ENCODE peak calls at places on chromosomes 13 and 19, in seven cellular contexts. One of them, this sample, is unnamed.

GRCh38 chr19:16588089-16588823 is 16.0 kb upstream of the SLC35E1 start:
- DNase-seq in cardiac muscle cell: peak
- DNase-seq in fibroblast of villous mesenchyme: peak
- DNase-seq in choroid plexus epithelial cell: no peak
- DNase-seq in psoas muscle: no peak
- DNase-seq in PC-3: no peak
- DNase-seq in SK-N-SH: peak
- DNase-seq in this sample: peak

GRCh38 chr13:31046711-31047279 is 114.3 kb downstream of the TEX26 start:
- DNase-seq in PC-3: no peak
- DNase-seq in fibroblast of villous mesenchyme: peak
- DNase-seq in SK-N-SH: peak
- DNase-seq in choroid plexus epithelial cell: peak
- DNase-seq in psoas muscle: peak
- DNase-seq in cardiac muscle cell: peak
- DNase-seq in this sample: peak

GRCh38 chr13:35162420-35162819 is 220.3 kb downstream of the NBEA start:
- DNase-seq in SK-N-SH: no peak
- DNase-seq in fibroblast of villous mesenchyme: no peak
- DNase-seq in psoas muscle: no peak
- DNase-seq in choroid plexus epithelial cell: no peak
- DNase-seq in cardiac muscle cell: no peak
- DNase-seq in PC-3: no peak
- DNase-seq in this sample: no peak

GRCh38 chr19:46990998-46991676 is 28.5 kb upstream of the NPAS1 start:
- DNase-seq in psoas muscle: peak
- DNase-seq in choroid plexus epithelial cell: peak
- DNase-seq in fibroblast of villous mesenchyme: peak
- DNase-seq in SK-N-SH: peak
- DNase-seq in PC-3: peak
- DNase-seq in cardiac muscle cell: peak
- DNase-seq in this sample: peak

GRCh38 chr19:8335343-8336071 is 7.6 kb downstream of the KANK3 start:
- DNase-seq in PC-3: no peak
- DNase-seq in psoas muscle: no peak
- DNase-seq in fibroblast of villous mesenchyme: no peak
- DNase-seq in cardiac muscle cell: peak
- DNase-seq in choroid plexus epithelial cell: no peak
- DNase-seq in SK-N-SH: peak
- DNase-seq in this sample: no peak

GRCh38 chr13:52879950-52880650 is 31.7 kb upstream of the PCDH8 start:
- DNase-seq in psoas muscle: no peak
- DNase-seq in choroid plexus epithelial cell: no peak
- DNase-seq in fibroblast of villous mesenchyme: no peak
- DNase-seq in cardiac muscle cell: no peak
- DNase-seq in SK-N-SH: no peak
- DNase-seq in PC-3: no peak
- DNase-seq in this sample: no peak

GRCh38 chr19:29947871-29948270 is 5.8 kb downstream of the URI1 start:
- DNase-seq in choroid plexus epithelial cell: no peak
- DNase-seq in PC-3: no peak
- DNase-seq in SK-N-SH: no peak
- DNase-seq in psoas muscle: no peak
- DNase-seq in fibroblast of villous mesenchyme: no peak
- DNase-seq in cardiac muscle cell: no peak
- DNase-seq in this sample: no peak

GRCh38 chr13:20197361-20197834 is 4.7 kb upstream of the GJB2 start:
- DNase-seq in fibroblast of villous mesenchyme: peak
- DNase-seq in choroid plexus epithelial cell: peak
- DNase-seq in SK-N-SH: peak
- DNase-seq in psoas muscle: no peak
- DNase-seq in PC-3: peak
- DNase-seq in cardiac muscle cell: peak
- DNase-seq in this sample: peak

GRCh38 chr19:43524922-43525835 is 1.8 kb downstream of the ETHE1 start:
- DNase-seq in SK-N-SH: no peak
- DNase-seq in cardiac muscle cell: peak
- DNase-seq in PC-3: peak
- DNase-seq in fibroblast of villous mesenchyme: peak
- DNase-seq in choroid plexus epithelial cell: peak
- DNase-seq in psoas muscle: peak
- DNase-seq in this sample: peak

GRCh38 chr13:106161186-106161585 is 374.3 kb downstream of the EFNB2 start:
- DNase-seq in cardiac muscle cell: no peak
- DNase-seq in PC-3: no peak
- DNase-seq in fibroblast of villous mesenchyme: no peak
- DNase-seq in choroid plexus epithelial cell: peak
- DNase-seq in psoas muscle: no peak
- DNase-seq in SK-N-SH: no peak
- DNase-seq in this sample: peak

GRCh38 chr19:18300930-18301717 is 19.7 kb upstream of the JUND start:
- DNase-seq in PC-3: peak
- DNase-seq in psoas muscle: peak
- DNase-seq in choroid plexus epithelial cell: peak
- DNase-seq in fibroblast of villous mesenchyme: peak
- DNase-seq in cardiac muscle cell: peak
- DNase-seq in SK-N-SH: no peak
- DNase-seq in this sample: peak

GRCh38 chr13:85368686-85369085 is 430.5 kb downstream of the SLITRK6 start:
- DNase-seq in psoas muscle: no peak
- DNase-seq in cardiac muscle cell: no peak
- DNase-seq in fibroblast of villous mesenchyme: no peak
- DNase-seq in choroid plexus epithelial cell: no peak
- DNase-seq in PC-3: no peak
- DNase-seq in SK-N-SH: no peak
- DNase-seq in this sample: no peak

GRCh38 chr19:5877427-5877826 is 7.1 kb upstream of the FUT5 start:
- DNase-seq in SK-N-SH: no peak
- DNase-seq in psoas muscle: no peak
- DNase-seq in PC-3: no peak
- DNase-seq in cardiac muscle cell: no peak
- DNase-seq in choroid plexus epithelial cell: no peak
- DNase-seq in fibroblast of villous mesenchyme: no peak
- DNase-seq in this sample: no peak

GRCh38 chr13:20127563-20128458 is 33.0 kb downstream of the GJA3 start:
- DNase-seq in cardiac muscle cell: peak
- DNase-seq in PC-3: peak
- DNase-seq in choroid plexus epithelial cell: peak
- DNase-seq in psoas muscle: peak
- DNase-seq in SK-N-SH: peak
- DNase-seq in fibroblast of villous mesenchyme: peak
- DNase-seq in this sample: peak

GRCh38 chr19:31821346-31821745 is 472.1 kb upstream of the TSHZ3 start:
- DNase-seq in cardiac muscle cell: no peak
- DNase-seq in PC-3: no peak
- DNase-seq in fibroblast of villous mesenchyme: no peak
- DNase-seq in choroid plexus epithelial cell: no peak
- DNase-seq in psoas muscle: no peak
- DNase-seq in SK-N-SH: no peak
- DNase-seq in this sample: no peak

DNA sequence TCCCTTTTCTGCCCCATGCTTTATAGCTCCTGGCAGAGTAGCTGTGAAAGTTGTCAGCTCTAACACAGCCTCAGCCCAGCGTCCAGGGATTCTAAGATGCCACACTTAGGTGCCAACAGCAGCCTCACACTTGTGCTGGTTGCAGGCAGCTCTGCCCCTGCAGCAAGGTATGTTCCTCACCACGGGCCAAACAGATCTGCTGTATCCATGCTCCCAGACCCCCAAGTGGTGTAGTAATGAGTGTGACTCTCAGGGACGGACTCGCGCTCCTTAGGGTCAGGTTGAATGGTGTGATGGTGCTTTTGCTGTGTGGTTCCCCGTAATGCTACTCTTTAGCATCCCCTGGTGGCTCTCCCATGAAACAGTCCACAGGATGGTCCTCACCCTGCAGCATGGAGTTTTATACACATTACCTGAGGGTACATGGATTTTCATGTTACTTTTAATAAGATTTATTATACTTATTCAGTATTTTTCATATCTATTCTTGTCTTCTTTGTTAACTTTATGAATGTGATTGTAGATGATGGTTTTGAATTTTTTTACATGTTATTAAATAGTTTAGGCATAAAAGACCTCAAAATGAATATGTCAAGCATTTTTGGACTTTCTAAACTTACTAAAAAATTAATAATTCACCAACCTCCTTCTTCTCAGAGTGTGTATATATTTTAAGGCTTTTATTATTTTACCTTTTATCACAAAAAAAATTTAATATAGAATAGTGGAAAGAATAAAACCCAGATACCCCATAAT is 232.5 kb downstream of the SLC7A1 start:
- DNase-seq in psoas muscle: no peak
- DNase-seq in SK-N-SH: peak
- DNase-seq in fibroblast of villous mesenchyme: peak
- DNase-seq in choroid plexus epithelial cell: peak
- DNase-seq in PC-3: peak
- DNase-seq in cardiac muscle cell: peak
- DNase-seq in this sample: peak
- H3K4me3 ChIP-seq in psoas muscle: no peak
- H3K4me3 ChIP-seq in SK-N-SH: peak
- H3K4me3 ChIP-seq in fibroblast of villous mesenchyme: no peak
- H3K4me3 ChIP-seq in choroid plexus epithelial cell: no peak
- H3K4me3 ChIP-seq in PC-3: no peak
- H3K4me3 ChIP-seq in cardiac muscle cell: no peak
- H3K4me3 ChIP-seq in this sample: no peak

DNA sequence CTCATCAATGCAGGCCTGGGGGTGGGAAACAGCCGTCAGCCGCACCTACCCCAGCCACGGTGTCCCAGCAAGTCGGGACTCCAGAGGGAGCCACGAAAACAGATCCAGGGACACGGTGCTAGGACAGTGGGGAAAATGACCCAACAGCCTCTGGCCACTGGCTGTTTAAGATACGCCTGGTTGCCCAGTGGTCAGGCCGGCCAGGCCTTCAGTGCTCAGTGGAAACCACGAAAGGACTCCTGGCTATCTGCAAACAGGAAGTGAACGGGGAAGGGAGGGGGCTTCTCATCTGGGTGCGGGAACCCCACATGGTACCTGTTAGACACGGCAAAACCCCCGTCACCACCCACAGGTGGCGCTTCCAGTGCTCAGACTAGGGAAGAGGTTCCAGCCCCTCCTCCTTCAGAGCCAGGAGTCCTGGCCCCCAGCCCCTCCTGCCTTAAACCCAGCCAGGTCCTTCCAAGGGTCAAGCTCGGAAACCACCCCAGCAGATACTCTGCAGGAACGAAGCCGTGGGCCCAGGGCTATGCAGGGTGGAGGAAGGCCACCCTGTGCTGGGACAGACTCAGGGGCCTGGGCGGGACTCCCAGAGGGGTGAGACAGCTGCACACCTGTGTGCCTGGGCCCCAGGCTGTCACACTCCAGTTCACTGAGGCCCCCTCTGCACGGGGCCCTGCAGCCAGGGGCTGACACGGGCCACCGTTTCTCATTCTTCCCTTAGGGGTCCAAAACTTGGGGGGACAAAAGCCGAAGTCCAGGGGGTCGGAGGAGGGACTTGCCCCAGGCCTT is 4.5 kb downstream of the PPP1R12C start:
- DNase-seq in SK-N-SH: peak
- DNase-seq in PC-3: no peak
- DNase-seq in fibroblast of villous mesenchyme: peak
- DNase-seq in choroid plexus epithelial cell: no peak
- DNase-seq in cardiac muscle cell: no peak
- DNase-seq in psoas muscle: no peak
- DNase-seq in this sample: no peak
- TF ChIP-seq CTCF in SK-N-SH: no peak
- TF ChIP-seq CTCF in PC-3: peak
- TF ChIP-seq CTCF in fibroblast of villous mesenchyme: no peak
- TF ChIP-seq CTCF in choroid plexus epithelial cell: peak
- TF ChIP-seq CTCF in cardiac muscle cell: no peak
- TF ChIP-seq CTCF in psoas muscle: no peak
- TF ChIP-seq CTCF in this sample: no peak

GRCh38 chr13:99984463-99985242 is 3.1 kb downstream of the ZIC2 start:
- DNase-seq in psoas muscle: no peak
- DNase-seq in fibroblast of villous mesenchyme: no peak
- DNase-seq in cardiac muscle cell: no peak
- DNase-seq in choroid plexus epithelial cell: peak
- DNase-seq in SK-N-SH: peak
- DNase-seq in PC-3: no peak
- DNase-seq in this sample: no peak
- H3K4me3 ChIP-seq in psoas muscle: no peak
- H3K4me3 ChIP-seq in fibroblast of villous mesenchyme: no peak
- H3K4me3 ChIP-seq in cardiac muscle cell: no peak
- H3K4me3 ChIP-seq in choroid plexus epithelial cell: peak
- H3K4me3 ChIP-seq in SK-N-SH: no peak
- H3K4me3 ChIP-seq in PC-3: no peak
- H3K4me3 ChIP-seq in this sample: no peak

DNA sequence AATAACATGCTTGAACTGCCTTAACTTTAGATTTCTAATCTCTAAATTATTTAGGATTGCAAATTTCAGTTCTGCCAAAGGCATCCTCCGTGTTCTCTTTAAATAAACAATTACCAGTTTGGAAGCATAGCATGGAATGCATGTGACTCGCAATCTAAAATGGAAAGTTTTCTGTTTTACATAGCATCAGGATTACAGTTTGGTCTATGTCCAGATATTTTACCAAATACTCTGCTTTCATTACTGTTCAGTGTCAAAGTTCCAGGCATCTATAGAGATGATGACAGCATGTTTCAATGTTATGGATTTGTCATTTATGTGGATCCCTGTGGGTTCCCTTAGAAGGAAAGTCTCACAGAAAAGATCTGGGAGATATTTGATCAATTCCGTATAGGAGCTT is 16.8 kb downstream of the FLT1 start:
- DNase-seq in choroid plexus epithelial cell: peak
- DNase-seq in psoas muscle: no peak
- DNase-seq in PC-3: no peak
- DNase-seq in SK-N-SH: no peak
- DNase-seq in cardiac muscle cell: no peak
- DNase-seq in fibroblast of villous mesenchyme: peak
- DNase-seq in this sample: peak
- TF ChIP-seq CTCF in choroid plexus epithelial cell: no peak
- TF ChIP-seq CTCF in psoas muscle: no peak
- TF ChIP-seq CTCF in PC-3: no peak
- TF ChIP-seq CTCF in SK-N-SH: no peak
- TF ChIP-seq CTCF in cardiac muscle cell: no peak
- TF ChIP-seq CTCF in fibroblast of villous mesenchyme: no peak
- TF ChIP-seq CTCF in this sample: no peak

This sample was measured in fibroblast of the aortic adventitia.